ENCODE peak calls at places on chromosomes 16 and 17, in nine cellular contexts. One of them, this sample, is unnamed.

GRCh38 chr17:55540414-55541091 is 29.3 kb upstream of the SMIM36 start:
- DNase-seq in transverse colon: no peak
- DNase-seq in GM12891: no peak
- DNase-seq in prostate gland: no peak
- DNase-seq in suprapubic skin: no peak
- DNase-seq in breast epithelium: no peak
- DNase-seq in HCT116: no peak
- DNase-seq in HL-60: no peak
- DNase-seq in SK-N-SH: no peak
- DNase-seq in this sample: no peak

GRCh38 chr17:73749337-73749807 is 105.1 kb upstream of the SDK2 start:
- DNase-seq in SK-N-SH: no peak
- DNase-seq in transverse colon: no peak
- DNase-seq in HL-60: no peak
- DNase-seq in prostate gland: no peak
- DNase-seq in breast epithelium: no peak
- DNase-seq in HCT116: no peak
- DNase-seq in suprapubic skin: no peak
- DNase-seq in GM12891: no peak
- DNase-seq in this sample: no peak

GRCh38 chr17:42803074-42803883 is 4.6 kb downstream of the CNTD1 start:
- DNase-seq in prostate gland: no peak
- DNase-seq in suprapubic skin: no peak
- DNase-seq in HCT116: no peak
- DNase-seq in HL-60: no peak
- DNase-seq in SK-N-SH: no peak
- DNase-seq in transverse colon: no peak
- DNase-seq in GM12891: no peak
- DNase-seq in breast epithelium: no peak
- DNase-seq in this sample: no peak

GRCh38 chr16:34078697-34079096 is 619.3 kb downstream of the TP53TG3F start:
- DNase-seq in transverse colon: no peak
- DNase-seq in SK-N-SH: no peak
- DNase-seq in HCT116: no peak
- DNase-seq in HL-60: no peak
- DNase-seq in breast epithelium: no peak
- DNase-seq in suprapubic skin: no peak
- DNase-seq in prostate gland: no peak
- DNase-seq in GM12891: no peak
- DNase-seq in this sample: no peak

GRCh38 chr16:57892041-57892440 is 78.9 kb downstream of the CNGB1 start:
- DNase-seq in HCT116: no peak
- DNase-seq in suprapubic skin: no peak
- DNase-seq in prostate gland: no peak
- DNase-seq in GM12891: no peak
- DNase-seq in transverse colon: no peak
- DNase-seq in HL-60: no peak
- DNase-seq in SK-N-SH: no peak
- DNase-seq in breast epithelium: no peak
- DNase-seq in this sample: no peak

GRCh38 chr16:54171855-54172537 is 114.6 kb downstream of the IRX3 start:
- DNase-seq in suprapubic skin: no peak
- DNase-seq in transverse colon: no peak
- DNase-seq in breast epithelium: no peak
- DNase-seq in GM12891: no peak
- DNase-seq in HCT116: no peak
- DNase-seq in SK-N-SH: no peak
- DNase-seq in prostate gland: no peak
- DNase-seq in HL-60: no peak
- DNase-seq in this sample: no peak

GRCh38 chr17:45043268-45043681 is 8.2 kb downstream of the DCAKD start:
- DNase-seq in HCT116: no peak
- DNase-seq in HL-60: no peak
- DNase-seq in suprapubic skin: no peak
- DNase-seq in transverse colon: no peak
- DNase-seq in SK-N-SH: peak
- DNase-seq in prostate gland: peak
- DNase-seq in GM12891: no peak
- DNase-seq in breast epithelium: peak
- DNase-seq in this sample: peak

GRCh38 chr16:50457979-50458461 is 89.2 kb upstream of the BRD7 start:
- DNase-seq in suprapubic skin: no peak
- DNase-seq in transverse colon: no peak
- DNase-seq in breast epithelium: no peak
- DNase-seq in HL-60: no peak
- DNase-seq in GM12891: no peak
- DNase-seq in prostate gland: no peak
- DNase-seq in HCT116: no peak
- DNase-seq in SK-N-SH: no peak
- DNase-seq in this sample: no peak

GRCh38 chr16:75527825-75528299 is 8.0 kb downstream of the CHST5 start:
- DNase-seq in GM12891: no peak
- DNase-seq in breast epithelium: no peak
- DNase-seq in prostate gland: no peak
- DNase-seq in SK-N-SH: no peak
- DNase-seq in HCT116: no peak
- DNase-seq in HL-60: no peak
- DNase-seq in suprapubic skin: no peak
- DNase-seq in transverse colon: peak
- DNase-seq in this sample: no peak
- TF ChIP-seq POLR2AphosphoS5 in GM12891: no peak
- TF ChIP-seq POLR2AphosphoS5 in breast epithelium: no peak
- TF ChIP-seq POLR2AphosphoS5 in prostate gland: peak
- TF ChIP-seq POLR2AphosphoS5 in SK-N-SH: no peak
- TF ChIP-seq POLR2AphosphoS5 in HCT116: no peak
- TF ChIP-seq POLR2AphosphoS5 in HL-60: no peak
- TF ChIP-seq POLR2AphosphoS5 in suprapubic skin: no peak
- TF ChIP-seq POLR2AphosphoS5 in transverse colon: no peak
- TF ChIP-seq POLR2AphosphoS5 in this sample: no peak

GRCh38 chr17:28570716-28571254 is 539 bp downstream of the PIGS start:
- DNase-seq in breast epithelium: peak
- DNase-seq in suprapubic skin: no peak
- DNase-seq in HCT116: no peak
- DNase-seq in transverse colon: peak
- DNase-seq in SK-N-SH: peak
- DNase-seq in GM12891: peak
- DNase-seq in HL-60: no peak
- DNase-seq in prostate gland: peak
- DNase-seq in this sample: peak
- TF ChIP-seq POLR2AphosphoS5 in breast epithelium: no peak
- TF ChIP-seq POLR2AphosphoS5 in suprapubic skin: no peak
- TF ChIP-seq POLR2AphosphoS5 in HCT116: no peak
- TF ChIP-seq POLR2AphosphoS5 in transverse colon: no peak
- TF ChIP-seq POLR2AphosphoS5 in SK-N-SH: no peak
- TF ChIP-seq POLR2AphosphoS5 in GM12891: no peak
- TF ChIP-seq POLR2AphosphoS5 in HL-60: no peak
- TF ChIP-seq POLR2AphosphoS5 in prostate gland: peak
- TF ChIP-seq POLR2AphosphoS5 in this sample: no peak

GRCh38 chr16:2779151-2779920 is 2.3 kb upstream of the ELOB start:
- DNase-seq in prostate gland: no peak
- DNase-seq in HL-60: no peak
- DNase-seq in SK-N-SH: no peak
- DNase-seq in breast epithelium: no peak
- DNase-seq in transverse colon: peak
- DNase-seq in HCT116: no peak
- DNase-seq in suprapubic skin: peak
- DNase-seq in GM12891: no peak
- DNase-seq in this sample: peak
- TF ChIP-seq POLR2AphosphoS5 in prostate gland: no peak
- TF ChIP-seq POLR2AphosphoS5 in HL-60: no peak
- TF ChIP-seq POLR2AphosphoS5 in SK-N-SH: no peak
- TF ChIP-seq POLR2AphosphoS5 in breast epithelium: no peak
- TF ChIP-seq POLR2AphosphoS5 in transverse colon: no peak
- TF ChIP-seq POLR2AphosphoS5 in HCT116: peak
- TF ChIP-seq POLR2AphosphoS5 in suprapubic skin: no peak
- TF ChIP-seq POLR2AphosphoS5 in GM12891: peak
- TF ChIP-seq POLR2AphosphoS5 in this sample: no peak

DNA sequence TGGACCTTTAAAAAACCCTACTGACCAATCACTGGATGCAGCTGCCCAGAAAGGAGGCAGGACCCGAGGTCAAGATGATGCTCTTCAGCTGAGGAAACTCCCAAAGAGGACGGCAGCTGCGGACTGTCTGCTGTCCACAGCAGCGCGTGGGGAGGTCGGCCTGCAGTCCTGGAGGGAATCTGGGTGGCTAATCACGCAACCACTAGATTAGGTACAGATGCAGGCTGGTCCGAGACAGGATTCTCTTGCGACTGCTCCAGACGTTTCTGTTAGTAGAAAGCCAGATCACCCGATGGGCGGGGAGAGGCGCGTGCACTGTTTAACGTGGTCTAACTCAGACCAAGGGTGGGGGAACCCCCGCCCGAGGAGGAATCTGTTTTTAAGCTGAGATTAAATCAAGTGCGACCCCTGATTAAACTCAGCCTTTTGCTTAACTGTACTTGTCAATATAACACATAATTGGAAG is 8.8 kb downstream of the CTRB2 start:
- DNase-seq in SK-N-SH: peak
- DNase-seq in HCT116: no peak
- DNase-seq in GM12891: no peak
- DNase-seq in prostate gland: no peak
- DNase-seq in transverse colon: no peak
- DNase-seq in suprapubic skin: peak
- DNase-seq in HL-60: no peak
- DNase-seq in breast epithelium: no peak
- DNase-seq in this sample: no peak
- TF ChIP-seq POLR2AphosphoS5 in SK-N-SH: no peak
- TF ChIP-seq POLR2AphosphoS5 in HCT116: no peak
- TF ChIP-seq POLR2AphosphoS5 in GM12891: no peak
- TF ChIP-seq POLR2AphosphoS5 in prostate gland: no peak
- TF ChIP-seq POLR2AphosphoS5 in transverse colon: no peak
- TF ChIP-seq POLR2AphosphoS5 in suprapubic skin: no peak
- TF ChIP-seq POLR2AphosphoS5 in HL-60: no peak
- TF ChIP-seq POLR2AphosphoS5 in breast epithelium: no peak
- TF ChIP-seq POLR2AphosphoS5 in this sample: no peak

This sample was measured in sigmoid colon.